ENCODE peak calls at places on chromosomes 6 and 20, in five cellular contexts. F is astrocyte of the spinal cord, H is PC-9, Z is brain microvascular endothelial cell, O is A549. E is an unnamed sample.

GRCh38 chr6:136547336-136547735 is 2.9 kb downstream of the MAP7 start:
- DNase-seq in F (peak), H (no peak), Z (no peak), O (peak), E (no peak)

GRCh38 chr6:158460602-158461092 is 99.2 kb upstream of the TMEM181 start:
- DNase-seq in F (peak), H (no peak), Z (no peak), O (no peak), E (no peak)

GRCh38 chr20:36092424-36093024 is 62.0 kb upstream of the EPB41L1 start:
- DNase-seq in F (no peak), H (peak), Z (no peak), O (no peak), E (no peak)

GRCh38 chr20:63017826-63018411 is 11.2 kb upstream of the BHLHE23 start:
- DNase-seq in F (no peak), H (no peak), Z (no peak), O (no peak), E (no peak)

GRCh38 chr6:131946992-131947955 is 3.9 kb downstream of the CCN2 start:
- DNase-seq in F (peak), H (no peak), Z (peak), O (no peak), E (no peak)

GRCh38 chr6:145502417-145502816 is 232.9 kb downstream of the EPM2A start:
- DNase-seq in F (no peak), H (no peak), Z (no peak), O (no peak), E (no peak)

GRCh38 chr20:9075264-9076095 is 6.6 kb downstream of the PLCB4 start:
- DNase-seq in F (no peak), H (no peak), Z (no peak), O (no peak), E (no peak)

GRCh38 chr6:137044366-137045220 is at the start of gene IL20RA:
- DNase-seq in F (peak), H (peak), Z (no peak), O (peak), E (no peak)

GRCh38 chr6:7463785-7464184 is 74.2 kb downstream of the RIOK1 start:
- DNase-seq in F (no peak), H (no peak), Z (no peak), O (no peak), E (no peak)

GRCh38 chr6:30885999-30886896 is 1.9 kb downstream of the DDR1 start:
- DNase-seq in F (peak), H (peak), Z (peak), O (peak), E (peak)

GRCh38 chr20:25248501-25249172 is 752 bp downstream of the PYGB start:
- DNase-seq in F (peak), H (peak), Z (no peak), O (peak), E (no peak)

GRCh38 chr6:42453027-42453648 is 1.4 kb upstream of the TRERF1 start:
- DNase-seq in F (peak), H (peak), Z (peak), O (peak), E (no peak)

DNA sequence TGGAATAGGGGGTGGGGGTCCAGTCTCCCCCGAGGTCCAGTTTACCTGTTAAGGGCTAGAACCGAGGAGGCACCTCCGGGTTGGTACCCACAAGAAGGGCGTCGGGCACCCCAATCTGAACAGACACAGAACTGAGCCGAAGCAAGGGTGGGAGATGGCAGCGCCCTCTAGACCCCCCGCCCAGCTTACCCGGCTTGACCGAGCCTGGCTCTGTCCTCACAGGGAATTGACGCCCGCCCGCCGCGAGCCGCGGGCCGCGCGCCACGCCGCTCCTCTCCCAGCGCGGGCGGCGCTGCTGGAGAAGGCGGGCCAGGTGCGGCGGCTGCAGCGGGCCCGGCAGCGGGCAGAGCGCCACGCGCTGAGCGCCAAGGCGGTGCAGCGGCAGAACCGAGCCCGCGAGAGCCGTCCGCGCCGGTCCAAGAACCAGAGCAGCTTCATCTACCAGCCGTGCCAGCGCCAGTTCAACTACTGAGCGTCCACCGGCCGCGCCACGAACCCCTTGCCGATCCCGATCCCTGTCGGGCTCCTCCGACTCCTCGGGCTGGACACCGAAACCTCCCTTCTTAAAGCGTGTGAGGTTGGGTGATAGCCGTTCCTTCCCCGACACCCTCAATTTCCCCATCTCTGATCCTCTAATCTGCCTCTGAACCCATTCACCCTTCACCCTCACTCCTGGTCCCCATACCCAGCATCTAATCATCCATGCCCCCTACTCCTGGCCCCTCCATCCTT is 5.9 kb downstream of the TP53INP2 start:
- DNase-seq in F (peak), H (peak), Z (peak), O (peak), E (no peak)
- TF ChIP-seq CTCF in F (peak), H (peak), Z (peak), O (peak), E (peak)

GRCh38 chr6:56852249-56852606 is 102.7 kb upstream of the BEND6 start:
- DNase-seq in F (no peak), H (no peak), Z (no peak), O (no peak), E (no peak)

GRCh38 chr6:56851104-56851503 is 103.8 kb upstream of the BEND6 start:
- DNase-seq in F (peak), H (no peak), Z (peak), O (no peak), E (no peak)

GRCh38 chr6:56851541-56852248 is 103.2 kb upstream of the BEND6 start:
- DNase-seq in F (peak), H (peak), Z (peak), O (peak), E (peak)

GRCh38 chr6:56849876-56850275 is 105.0 kb upstream of the BEND6 start:
- DNase-seq in F (peak), H (no peak), Z (peak), O (no peak), E (no peak)

GRCh38 chr6:56850618-56851017 is 104.3 kb upstream of the BEND6 start:
- DNase-seq in F (no peak), H (no peak), Z (no peak), O (no peak), E (no peak)
- H3K4me3 ChIP-seq in F (peak), H (peak), Z (peak), O (no peak), E (no peak)

GRCh38 chr6:35495258-35496035 is 1.4 kb downstream of the TEAD3 start:
- DNase-seq in F (no peak), H (no peak), Z (no peak), O (no peak), E (no peak)

GRCh38 chr6:35496851-35497570 is at the start of gene TEAD3:
- DNase-seq in F (peak), H (peak), Z (peak), O (peak), E (no peak)

GRCh38 chr6:35497571-35498406 is 910 bp upstream of the TEAD3 start:
- DNase-seq in F (peak), H (no peak), Z (peak), O (peak), E (no peak)

GRCh38 chr6:35494161-35494563 is 2.7 kb downstream of the TEAD3 start:
- DNase-seq in F (no peak), H (no peak), Z (no peak), O (no peak), E (no peak)

DNA sequence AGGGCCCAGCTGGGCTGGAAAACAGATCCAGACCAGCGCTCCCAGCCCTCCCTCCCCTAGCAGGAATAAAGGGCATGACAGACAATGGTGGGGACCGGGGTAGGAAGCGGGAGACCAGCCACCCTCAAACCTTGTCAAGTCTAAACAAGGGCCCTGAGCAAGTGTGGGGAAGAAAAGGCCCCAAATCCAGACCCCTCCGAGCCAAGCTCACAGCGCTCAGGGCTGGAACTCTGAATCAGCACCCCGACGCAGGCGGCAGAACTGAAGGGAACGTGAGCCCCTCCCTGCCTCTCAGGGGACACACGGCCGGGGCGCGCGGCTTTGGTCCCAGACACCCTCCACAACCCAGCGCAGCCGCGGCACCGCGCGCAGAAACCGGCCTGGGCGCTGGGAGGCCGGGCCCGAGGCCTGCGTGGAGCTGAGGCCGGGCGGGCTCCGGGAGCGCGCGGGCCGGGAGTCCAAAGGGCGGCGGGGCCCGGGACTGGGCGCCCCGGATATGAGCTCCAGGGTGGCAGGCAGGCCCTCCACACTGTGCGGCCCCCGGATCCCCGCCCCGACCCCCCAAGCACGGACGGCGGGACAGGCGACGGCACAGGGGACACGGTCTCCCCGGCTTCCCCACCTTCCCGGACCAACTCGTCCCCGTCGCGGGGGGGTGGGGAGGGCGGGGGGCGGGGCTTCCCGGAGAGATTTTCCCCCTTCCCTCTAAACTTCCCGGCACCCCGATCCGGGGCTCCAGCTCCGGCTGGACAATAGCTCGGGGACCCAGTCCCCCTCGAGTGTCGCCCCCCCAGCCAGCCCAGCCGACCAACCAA is 636 bp downstream of the TEAD3 start:
- DNase-seq in F (peak), H (peak), Z (no peak), O (peak), E (no peak)
- TF ChIP-seq CTCF in F (no peak), H (no peak), Z (peak), O (no peak), E (no peak)

GRCh38 chr6:112231609-112232060 is 22.7 kb downstream of the LAMA4 start:
- DNase-seq in F (no peak), H (no peak), Z (no peak), O (no peak), E (no peak)
- H3K4me3 ChIP-seq in F (no peak), H (no peak), Z (no peak), O (no peak), E (no peak)

GRCh38 chr6:14046476-14047068 is 71.0 kb upstream of the CD83 start:
- DNase-seq in F (peak), H (peak), Z (peak), O (peak), E (peak)
- TF ChIP-seq CTCF in F (peak), H (peak), Z (peak), O (peak), E (peak)

DNA sequence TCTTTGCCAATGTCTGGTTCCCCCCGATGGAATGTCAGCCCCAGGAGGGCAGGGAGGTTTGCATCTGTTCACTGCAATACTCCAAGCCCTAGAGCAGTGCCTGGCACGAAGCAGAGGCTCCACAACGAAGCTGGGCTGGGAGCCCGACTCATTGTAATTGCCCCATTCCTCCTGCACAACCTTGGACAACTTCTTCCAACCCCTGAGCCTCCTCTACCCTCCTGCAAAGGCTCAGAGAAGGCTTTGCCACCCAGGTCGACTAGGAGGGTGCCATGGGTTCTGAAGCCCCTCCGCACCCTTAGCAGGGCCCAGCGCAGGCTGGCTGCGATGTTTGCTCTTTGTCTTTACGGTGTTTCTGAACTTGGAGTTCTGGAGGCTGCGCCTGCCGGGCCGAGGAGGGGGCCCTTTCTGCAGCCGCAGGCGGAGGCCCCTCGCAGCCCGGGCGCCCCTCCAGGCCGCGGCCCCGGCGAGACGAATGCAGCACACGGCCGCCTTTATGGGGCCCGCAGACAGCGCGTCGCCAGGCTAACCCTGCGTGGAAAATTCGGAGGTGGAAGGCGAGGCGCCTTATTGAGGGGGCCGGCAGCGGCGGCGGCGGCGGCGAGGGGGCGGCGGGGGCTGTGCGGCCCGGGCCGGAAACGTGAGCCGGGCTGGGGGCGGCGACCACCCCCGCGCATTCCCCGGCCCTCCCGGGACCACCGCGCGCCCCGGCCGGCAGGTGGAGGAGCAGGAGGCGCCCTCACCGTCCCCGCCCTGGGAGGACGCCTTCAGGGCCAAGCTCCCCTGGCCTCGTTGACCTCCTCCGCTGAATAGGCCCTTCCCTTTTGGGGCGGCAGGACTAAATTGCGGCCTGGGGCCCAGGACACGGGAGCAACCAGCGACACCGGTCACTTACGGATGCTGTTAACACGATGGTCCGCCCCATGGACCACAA is 27.0 kb downstream of the SNAI1 start:
- DNase-seq in F (no peak), H (no peak), Z (no peak), O (no peak), E (no peak)
- H3K4me3 ChIP-seq in F (no peak), H (no peak), Z (no peak), O (no peak), E (no peak)

GRCh38 chr20:19659468-19659867 is 98.6 kb upstream of the RIN2 start:
- DNase-seq in F (no peak), H (no peak), Z (no peak), O (no peak), E (no peak)

GRCh38 chr20:19661717-19662637 is 96.1 kb upstream of the RIN2 start:
- DNase-seq in F (peak), H (peak), Z (peak), O (peak), E (peak)

GRCh38 chr20:19654906-19655305 is 103.2 kb upstream of the RIN2 start:
- DNase-seq in F (no peak), H (no peak), Z (no peak), O (no peak), E (no peak)

GRCh38 chr20:19660808-19661378 is 97.2 kb upstream of the RIN2 start:
- DNase-seq in F (no peak), H (no peak), Z (no peak), O (no peak), E (no peak)

GRCh38 chr20:19658137-19658536 is 99.9 kb upstream of the RIN2 start:
- DNase-seq in F (no peak), H (no peak), Z (no peak), O (no peak), E (no peak)
- TF ChIP-seq CTCF in F (no peak), H (no peak), Z (no peak), O (no peak), E (no peak)

DNA sequence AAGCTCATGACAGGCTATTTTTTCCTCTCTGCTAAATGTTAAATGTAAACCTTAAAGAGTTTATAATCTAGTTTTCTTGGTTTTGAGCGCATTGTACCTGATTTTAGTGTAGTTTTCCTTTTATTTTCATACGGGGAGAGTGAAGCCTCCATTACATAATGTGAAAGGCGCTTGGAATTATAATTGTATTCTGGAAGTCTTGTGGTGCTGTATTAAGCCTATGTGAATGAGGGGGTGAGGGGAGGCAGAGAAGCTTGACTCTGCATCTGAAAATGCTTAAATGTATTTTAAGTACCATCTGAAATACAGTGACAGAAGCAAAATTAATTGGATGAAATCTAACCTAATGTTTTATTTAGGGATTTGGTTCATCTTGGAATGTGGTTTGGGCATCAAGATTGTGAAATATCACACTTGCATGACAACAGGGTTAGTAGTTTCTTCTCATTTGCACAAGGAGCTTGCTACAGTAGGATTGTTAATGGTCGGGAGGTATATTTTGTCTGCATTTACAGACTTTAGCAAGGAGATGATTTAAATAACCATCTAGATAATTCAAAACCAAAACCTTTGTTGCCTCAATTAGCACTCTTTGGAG is 41.2 kb downstream of the TMEM200A start:
- DNase-seq in F (no peak), H (no peak), Z (no peak), O (no peak), E (no peak)
- H3K4me3 ChIP-seq in F (no peak), H (no peak), Z (no peak), O (no peak), E (no peak)

GRCh38 chr6:52526634-52527033 is 50.2 kb downstream of the TRAM2 start:
- DNase-seq in F (no peak), H (no peak), Z (no peak), O (no peak), E (no peak)

GRCh38 chr6:52524921-52525320 is 51.9 kb downstream of the TRAM2 start:
- DNase-seq in F (no peak), H (no peak), Z (no peak), O (no peak), E (no peak)

GRCh38 chr6:52529311-52529710 is 47.5 kb downstream of the TRAM2 start:
- DNase-seq in F (no peak), H (no peak), Z (no peak), O (no peak), E (no peak)

GRCh38 chr6:52530351-52530750 is 46.5 kb downstream of the TRAM2 start:
- DNase-seq in F (no peak), H (no peak), Z (no peak), O (no peak), E (no peak)

GRCh38 chr6:52527436-52527835 is 49.4 kb downstream of the TRAM2 start:
- DNase-seq in F (no peak), H (no peak), Z (no peak), O (no peak), E (no peak)
- TF ChIP-seq CTCF in F (no peak), H (no peak), Z (no peak), O (no peak), E (no peak)